ENCODE peak calls at places on chromosome 2, in six cellular contexts. C is AG04449, O is MV-4-11, J is fibroblast of pulmonary artery, Q is NCI-H774, A is thyroid gland. B is an unnamed sample.

GRCh38 chr2:53880756-53881155 is 21.0 kb upstream of the GPR75 start:
- DNase-seq in C (peak), O (no peak), J (peak), Q (no peak), A (no peak), B (peak)

GRCh38 chr2:170843656-170844055 is 27.0 kb downstream of the GAD1 start:
- DNase-seq in C (peak), O (peak), J (peak), Q (no peak), A (no peak), B (peak)

GRCh38 chr2:15561574-15562344 is 625 bp upstream of the NBAS start:
- DNase-seq in C (no peak), O (peak), J (peak), Q (peak), A (peak), B (no peak)

GRCh38 chr2:239396881-239397681 is 3.7 kb downstream of the HDAC4 start:
- DNase-seq in C (no peak), O (no peak), J (no peak), Q (no peak), A (peak), B (no peak)

GRCh38 chr2:126503476-126503875 is 152.5 kb upstream of the GYPC start:
- DNase-seq in C (no peak), O (no peak), J (no peak), Q (no peak), A (no peak), B (no peak)

GRCh38 chr2:2804528-2804927 is 473.5 kb upstream of the MYT1L start:
- DNase-seq in C (no peak), O (no peak), J (no peak), Q (no peak), A (no peak), B (no peak)

GRCh38 chr2:26033270-26033768 is 565 bp upstream of the RAB10 start:
- DNase-seq in C (no peak), O (peak), J (peak), Q (peak), A (peak), B (no peak)

GRCh38 chr2:237026981-237027711 is 58.5 kb upstream of the COPS8 start:
- DNase-seq in C (peak), O (peak), J (peak), Q (peak), A (peak), B (peak)

GRCh38 chr2:229610871-229611270 is 103.5 kb downstream of the DNER start:
- DNase-seq in C (no peak), O (no peak), J (peak), Q (no peak), A (no peak), B (peak)

GRCh38 chr2:126700677-126701076 is 44.7 kb downstream of the GYPC start:
- DNase-seq in C (no peak), O (no peak), J (peak), Q (no peak), A (no peak), B (no peak)

GRCh38 chr2:86297382-86298147 is 39.9 kb downstream of the REEP1 start:
- DNase-seq in C (no peak), O (no peak), J (no peak), Q (no peak), A (no peak), B (no peak)

GRCh38 chr2:170525566-170525900 is 189.6 kb upstream of the SP5 start:
- DNase-seq in C (peak), O (no peak), J (peak), Q (no peak), A (peak), B (peak)

GRCh38 chr2:48699377-48699951 is 56.1 kb downstream of the LHCGR start:
- DNase-seq in C (no peak), O (peak), J (peak), Q (no peak), A (no peak), B (no peak)

GRCh38 chr2:37837576-37838335 is 87.3 kb upstream of the RMDN2 start:
- DNase-seq in C (no peak), O (no peak), J (peak), Q (no peak), A (no peak), B (no peak)

GRCh38 chr2:171800639-171801038 is 93.4 kb downstream of the SLC25A12 start:
- DNase-seq in C (no peak), O (no peak), J (no peak), Q (no peak), A (no peak), B (no peak)